ENCODE peak calls at places on chromosomes 4 and X, in seven cellular contexts. One of them, this sample, is unnamed. For H3K9me3, the result is how much of the 10 kb centered on the place peaks cover.

GRCh38 chrX:10755477-10756334 is 135.3 kb upstream of the MID1 start:
- DNase-seq in H9: peak
- DNase-seq in AG04450: peak
- DNase-seq in astrocyte: peak
- DNase-seq in prostate gland: peak
- DNase-seq in sigmoid colon: no peak
- DNase-seq in right atrium auricular region: no peak
- DNase-seq in this sample: peak

GRCh38 chr4:1298461-1298860 is 8.8 kb downstream of the MAEA start:
- DNase-seq in prostate gland: no peak
- DNase-seq in sigmoid colon: no peak
- DNase-seq in right atrium auricular region: no peak
- DNase-seq in astrocyte: no peak
- DNase-seq in H9: no peak
- DNase-seq in AG04450: no peak
- DNase-seq in this sample: no peak

GRCh38 chr4:18227880-18228279 is 206.3 kb upstream of the LCORL start:
- DNase-seq in AG04450: no peak
- DNase-seq in astrocyte: no peak
- DNase-seq in sigmoid colon: no peak
- DNase-seq in H9: no peak
- DNase-seq in right atrium auricular region: no peak
- DNase-seq in prostate gland: no peak
- DNase-seq in this sample: no peak

GRCh38 chr4:93730251-93730650 is 98.3 kb upstream of the ATOH1 start:
- DNase-seq in astrocyte: no peak
- DNase-seq in H9: no peak
- DNase-seq in AG04450: no peak
- DNase-seq in sigmoid colon: no peak
- DNase-seq in prostate gland: no peak
- DNase-seq in right atrium auricular region: no peak
- DNase-seq in this sample: no peak

GRCh38 chr4:123701046-123701445 is 304.5 kb downstream of the SPRY1 start:
- DNase-seq in prostate gland: no peak
- DNase-seq in right atrium auricular region: no peak
- DNase-seq in astrocyte: no peak
- DNase-seq in sigmoid colon: no peak
- DNase-seq in AG04450: no peak
- DNase-seq in H9: no peak
- DNase-seq in this sample: no peak

GRCh38 chrX:45172890-45173289 is 27.8 kb downstream of the DIPK2B start:
- DNase-seq in AG04450: peak
- DNase-seq in sigmoid colon: no peak
- DNase-seq in right atrium auricular region: no peak
- DNase-seq in prostate gland: no peak
- DNase-seq in H9: no peak
- DNase-seq in astrocyte: peak
- DNase-seq in this sample: peak

GRCh38 chr4:112514449-112515277 is 1.3 kb downstream of the NEUROG2 start:
- DNase-seq in prostate gland: no peak
- DNase-seq in right atrium auricular region: no peak
- DNase-seq in sigmoid colon: no peak
- DNase-seq in AG04450: no peak
- DNase-seq in H9: peak
- DNase-seq in astrocyte: no peak
- DNase-seq in this sample: peak

GRCh38 chr4:173386751-173387150 is 12.2 kb downstream of the SCRG1 start:
- DNase-seq in H9: no peak
- DNase-seq in AG04450: no peak
- DNase-seq in prostate gland: no peak
- DNase-seq in sigmoid colon: no peak
- DNase-seq in right atrium auricular region: no peak
- DNase-seq in astrocyte: no peak
- DNase-seq in this sample: no peak

GRCh38 chr4:94253036-94253435 is 45.4 kb downstream of the SMARCAD1 start:
- DNase-seq in right atrium auricular region: no peak
- DNase-seq in prostate gland: no peak
- DNase-seq in H9: no peak
- DNase-seq in astrocyte: peak
- DNase-seq in sigmoid colon: no peak
- DNase-seq in AG04450: no peak
- DNase-seq in this sample: no peak

GRCh38 chr4:41611881-41612871 is 74.2 kb downstream of the LIMCH1 start:
- DNase-seq in H9: peak
- DNase-seq in prostate gland: peak
- DNase-seq in astrocyte: peak
- DNase-seq in right atrium auricular region: peak
- DNase-seq in sigmoid colon: peak
- DNase-seq in AG04450: no peak
- DNase-seq in this sample: peak

GRCh38 chr4:186700746-186701145 is 22.9 kb downstream of the FAT1 start:
- DNase-seq in sigmoid colon: peak
- DNase-seq in AG04450: no peak
- DNase-seq in H9: no peak
- DNase-seq in astrocyte: peak
- DNase-seq in right atrium auricular region: peak
- DNase-seq in prostate gland: no peak
- DNase-seq in this sample: no peak

GRCh38 chr4:178963646-178964045 is 1521.4 kb upstream of the AGA start:
- DNase-seq in prostate gland: no peak
- DNase-seq in astrocyte: no peak
- DNase-seq in AG04450: no peak
- DNase-seq in sigmoid colon: no peak
- DNase-seq in H9: no peak
- DNase-seq in right atrium auricular region: no peak
- DNase-seq in this sample: no peak

GRCh38 chr4:94406668-94407437 is 44.9 kb upstream of the PDLIM5 start:
- DNase-seq in astrocyte: peak
- DNase-seq in prostate gland: peak
- DNase-seq in H9: peak
- DNase-seq in AG04450: peak
- DNase-seq in right atrium auricular region: peak
- DNase-seq in sigmoid colon: peak
- DNase-seq in this sample: peak

GRCh38 chr4:83043801-83044407 is 8.9 kb downstream of the COPS4 start:
- DNase-seq in prostate gland: no peak
- DNase-seq in H9: no peak
- DNase-seq in right atrium auricular region: no peak
- DNase-seq in AG04450: no peak
- DNase-seq in astrocyte: peak
- DNase-seq in sigmoid colon: no peak
- DNase-seq in this sample: no peak

GRCh38 chr4:164807611-164808010 is 53.7 kb downstream of the SMIM31 start:
- DNase-seq in H9: peak
- DNase-seq in prostate gland: no peak
- DNase-seq in AG04450: no peak
- DNase-seq in right atrium auricular region: no peak
- DNase-seq in sigmoid colon: no peak
- DNase-seq in astrocyte: peak
- DNase-seq in this sample: no peak

GRCh38 chr4:69092190-69092589 is 4.1 kb upstream of the UGT2B7 start:
- DNase-seq in AG04450: peak
- DNase-seq in sigmoid colon: no peak
- DNase-seq in prostate gland: no peak
- DNase-seq in H9: no peak
- DNase-seq in astrocyte: peak
- DNase-seq in right atrium auricular region: no peak
- DNase-seq in this sample: peak

GRCh38 chr4:47876784-47877183 is 37.6 kb downstream of the NFXL1 start:
- DNase-seq in AG04450: no peak
- DNase-seq in right atrium auricular region: no peak
- DNase-seq in prostate gland: no peak
- DNase-seq in H9: no peak
- DNase-seq in astrocyte: no peak
- DNase-seq in sigmoid colon: no peak
- DNase-seq in this sample: no peak

GRCh38 chr4:23934915-23935314 is 45.1 kb upstream of the PPARGC1A start:
- DNase-seq in sigmoid colon: peak
- DNase-seq in prostate gland: peak
- DNase-seq in H9: no peak
- DNase-seq in right atrium auricular region: peak
- DNase-seq in astrocyte: peak
- DNase-seq in AG04450: peak
- DNase-seq in this sample: no peak

GRCh38 chrX:31934842-31935241 is 863.0 kb upstream of the FTHL17 start:
- DNase-seq in astrocyte: no peak
- DNase-seq in sigmoid colon: no peak
- DNase-seq in prostate gland: no peak
- DNase-seq in right atrium auricular region: no peak
- DNase-seq in H9: no peak
- DNase-seq in AG04450: no peak
- DNase-seq in this sample: no peak

GRCh38 chrX:361231-362145 is 25.2 kb downstream of the PPP2R3B start:
- DNase-seq in prostate gland: no peak
- DNase-seq in AG04450: no peak
- DNase-seq in right atrium auricular region: no peak
- DNase-seq in H9: no peak
- DNase-seq in astrocyte: no peak
- DNase-seq in sigmoid colon: no peak
- DNase-seq in this sample: no peak

GRCh38 chrX:362937-363620 is 23.6 kb downstream of the PPP2R3B start:
- DNase-seq in right atrium auricular region: no peak
- DNase-seq in prostate gland: no peak
- DNase-seq in H9: no peak
- DNase-seq in sigmoid colon: no peak
- DNase-seq in astrocyte: no peak
- DNase-seq in AG04450: no peak
- DNase-seq in this sample: no peak

GRCh38 chrX:362351-362750 is 24.4 kb downstream of the PPP2R3B start:
- DNase-seq in sigmoid colon: no peak
- DNase-seq in prostate gland: no peak
- DNase-seq in H9: no peak
- DNase-seq in AG04450: no peak
- DNase-seq in right atrium auricular region: no peak
- DNase-seq in astrocyte: no peak
- DNase-seq in this sample: no peak

GRCh38 chrX:358651-359143 is 28.0 kb downstream of the PPP2R3B start:
- DNase-seq in sigmoid colon: no peak
- DNase-seq in prostate gland: no peak
- DNase-seq in H9: no peak
- DNase-seq in right atrium auricular region: no peak
- DNase-seq in astrocyte: no peak
- DNase-seq in AG04450: no peak
- DNase-seq in this sample: no peak

GRCh38 chrX:360496-361150 is 26.1 kb downstream of the PPP2R3B start:
- DNase-seq in H9: no peak
- DNase-seq in sigmoid colon: no peak
- DNase-seq in AG04450: no peak
- DNase-seq in right atrium auricular region: no peak
- DNase-seq in prostate gland: no peak
- DNase-seq in astrocyte: no peak
- DNase-seq in this sample: no peak
- H3K9me3 ChIP-seq in H9: under half
- H3K9me3 ChIP-seq in sigmoid colon: under half
- H3K9me3 ChIP-seq in AG04450: half or more
- H3K9me3 ChIP-seq in right atrium auricular region: under half
- H3K9me3 ChIP-seq in prostate gland: under half
- H3K9me3 ChIP-seq in astrocyte: under half
- H3K9me3 ChIP-seq in this sample: under half

GRCh38 chrX:151818828-151819227 is 84.3 kb downstream of the CNGA2 start:
- DNase-seq in AG04450: no peak
- DNase-seq in astrocyte: no peak
- DNase-seq in prostate gland: no peak
- DNase-seq in H9: no peak
- DNase-seq in right atrium auricular region: no peak
- DNase-seq in sigmoid colon: no peak
- DNase-seq in this sample: no peak
- H3K9me3 ChIP-seq in AG04450: under half
- H3K9me3 ChIP-seq in astrocyte: under half
- H3K9me3 ChIP-seq in prostate gland: under half
- H3K9me3 ChIP-seq in H9: half or more
- H3K9me3 ChIP-seq in right atrium auricular region: under half
- H3K9me3 ChIP-seq in sigmoid colon: under half
- H3K9me3 ChIP-seq in this sample: under half

DNA sequence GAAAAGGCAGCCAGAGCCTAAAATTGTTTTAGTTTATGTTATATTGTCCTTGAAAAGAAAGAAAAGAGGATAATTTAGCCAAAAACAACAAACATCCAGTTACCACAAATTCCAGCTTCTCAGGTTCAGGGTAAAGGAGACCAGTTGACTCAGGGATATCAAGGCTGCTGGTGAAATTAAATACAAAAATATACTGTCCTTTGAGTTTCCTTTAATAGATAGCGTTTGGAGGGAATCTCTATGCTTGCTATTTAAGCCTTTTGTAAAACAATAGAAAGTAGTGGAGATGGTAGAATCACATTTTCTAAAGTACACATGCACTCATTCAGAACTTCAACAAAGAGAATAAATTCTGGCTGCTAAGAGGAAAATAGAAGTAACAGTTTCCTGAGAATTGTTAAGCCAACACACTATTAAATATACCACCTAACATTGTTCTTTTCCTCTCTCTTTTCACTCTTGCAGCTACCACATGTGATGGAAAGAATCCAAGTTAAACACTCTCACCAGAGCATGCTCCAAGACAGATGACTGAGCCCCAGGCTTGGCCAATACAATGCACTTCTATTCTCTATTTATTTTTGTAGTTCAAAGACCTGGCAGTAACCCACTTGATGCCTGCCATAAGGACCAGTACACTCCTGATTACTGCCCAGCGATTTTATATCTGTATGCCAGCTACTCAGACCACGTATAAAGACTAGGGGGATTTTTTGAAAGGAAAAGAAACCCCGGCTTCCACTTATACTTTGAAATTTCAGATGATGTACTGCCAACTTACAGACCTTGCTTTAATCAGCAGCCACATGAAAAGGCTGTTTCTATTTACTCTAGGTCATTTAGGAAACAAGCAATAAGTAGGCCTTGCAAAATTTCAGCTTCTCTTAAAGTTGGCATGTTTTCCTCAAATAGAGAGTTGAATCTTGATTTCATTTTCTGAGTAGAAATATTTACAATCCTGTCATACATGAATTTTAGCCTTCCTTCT is 756.9 kb downstream of the FAT4 start:
- DNase-seq in H9: no peak
- DNase-seq in right atrium auricular region: no peak
- DNase-seq in sigmoid colon: no peak
- DNase-seq in astrocyte: peak
- DNase-seq in prostate gland: peak
- DNase-seq in AG04450: peak
- DNase-seq in this sample: no peak
- H3K9me3 ChIP-seq in H9: under half
- H3K9me3 ChIP-seq in right atrium auricular region: under half
- H3K9me3 ChIP-seq in sigmoid colon: under half
- H3K9me3 ChIP-seq in astrocyte: under half
- H3K9me3 ChIP-seq in prostate gland: under half
- H3K9me3 ChIP-seq in AG04450: under half
- H3K9me3 ChIP-seq in this sample: under half

DNA sequence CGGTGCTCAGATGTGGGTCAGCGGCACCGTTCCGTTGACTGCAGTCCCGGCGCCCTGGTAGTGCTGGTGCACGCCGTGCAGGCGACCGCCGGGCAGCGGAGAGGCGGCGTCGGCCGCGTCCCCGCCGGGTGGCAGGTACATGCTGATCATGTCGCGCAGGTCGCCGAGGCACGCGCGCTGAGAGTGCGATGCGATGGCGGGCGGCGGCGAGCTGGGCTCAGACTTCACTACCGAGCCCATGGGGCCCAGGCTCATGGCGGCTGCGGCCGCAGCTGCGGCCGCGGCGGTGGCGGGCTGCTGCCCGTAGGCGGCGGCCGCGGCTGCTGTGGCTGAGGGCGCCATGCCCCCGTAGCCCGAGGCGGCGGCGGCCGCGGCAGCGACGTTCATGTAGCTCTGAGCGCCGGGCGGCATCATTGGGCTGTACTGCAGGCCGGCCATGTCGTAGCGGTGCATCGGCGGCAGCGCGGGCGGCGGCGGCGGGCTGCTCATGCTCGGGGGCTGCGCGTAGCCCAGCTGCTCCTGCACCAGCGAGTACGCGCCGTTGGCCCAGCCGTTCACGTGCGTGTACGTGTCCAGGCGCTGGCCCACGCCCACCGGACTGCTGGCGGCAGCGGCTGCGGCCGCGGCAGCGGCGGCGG is 1.0 kb downstream of the SOX3 start:
- DNase-seq in sigmoid colon: no peak
- DNase-seq in right atrium auricular region: no peak
- DNase-seq in astrocyte: peak
- DNase-seq in prostate gland: no peak
- DNase-seq in AG04450: no peak
- DNase-seq in H9: peak
- DNase-seq in this sample: peak
- H3K9me3 ChIP-seq in sigmoid colon: under half
- H3K9me3 ChIP-seq in right atrium auricular region: under half
- H3K9me3 ChIP-seq in astrocyte: under half
- H3K9me3 ChIP-seq in prostate gland: under half
- H3K9me3 ChIP-seq in AG04450: under half
- H3K9me3 ChIP-seq in H9: under half
- H3K9me3 ChIP-seq in this sample: under half